ENCODE peak calls at places on chromosomes 12 and 14, in four cellular contexts. K is PC-3, Y is neural progenitor cell, Z is HCT116. T is an unnamed sample.

GRCh38 chr14:90139199-90139598 is 77.4 kb downstream of the KCNK13 start:
- DNase-seq in K (no peak), Y (no peak), Z (no peak), T (no peak)

GRCh38 chr14:30214456-30215090 is 286.9 kb upstream of the PRKD1 start:
- DNase-seq in K (peak), Y (peak), Z (peak), T (peak)

GRCh38 chr12:88309546-88309945 is 167.4 kb downstream of the TMTC3 start:
- DNase-seq in K (peak), Y (no peak), Z (no peak), T (no peak)

GRCh38 chr14:77228056-77228455 is 43.0 kb downstream of the NGB start:
- DNase-seq in K (no peak), Y (no peak), Z (no peak), T (no peak)

GRCh38 chr14:55850803-55851202 is 267.4 kb upstream of the PELI2 start:
- DNase-seq in K (peak), Y (no peak), Z (no peak), T (no peak)

GRCh38 chr12:28027328-28027727 is 54.8 kb upstream of the PTHLH start:
- DNase-seq in K (peak), Y (no peak), Z (no peak), T (no peak)

GRCh38 chr12:40010899-40011774 is 94.7 kb downstream of the SLC2A13 start:
- DNase-seq in K (peak), Y (peak), Z (peak), T (peak)

GRCh38 chr14:96149131-96149530 is 55.5 kb upstream of the BDKRB2 start:
- DNase-seq in K (no peak), Y (no peak), Z (no peak), T (no peak)

GRCh38 chr12:92471551-92471950 is 231.2 kb upstream of the PLEKHG7 start:
- DNase-seq in K (no peak), Y (no peak), Z (no peak), T (peak)

GRCh38 chr14:94380225-94381148 is 7.9 kb downstream of the SERPINA1 start:
- DNase-seq in K (no peak), Y (no peak), Z (no peak), T (no peak)

GRCh38 chr14:94379291-94380224 is 8.8 kb downstream of the SERPINA1 start:
- DNase-seq in K (no peak), Y (no peak), Z (no peak), T (no peak)

GRCh38 chr14:94382684-94383663 is 5.4 kb downstream of the SERPINA1 start:
- DNase-seq in K (no peak), Y (no peak), Z (no peak), T (no peak)

GRCh38 chr14:94382099-94382498 is 6.3 kb downstream of the SERPINA1 start:
- DNase-seq in K (no peak), Y (no peak), Z (no peak), T (no peak)

DNA sequence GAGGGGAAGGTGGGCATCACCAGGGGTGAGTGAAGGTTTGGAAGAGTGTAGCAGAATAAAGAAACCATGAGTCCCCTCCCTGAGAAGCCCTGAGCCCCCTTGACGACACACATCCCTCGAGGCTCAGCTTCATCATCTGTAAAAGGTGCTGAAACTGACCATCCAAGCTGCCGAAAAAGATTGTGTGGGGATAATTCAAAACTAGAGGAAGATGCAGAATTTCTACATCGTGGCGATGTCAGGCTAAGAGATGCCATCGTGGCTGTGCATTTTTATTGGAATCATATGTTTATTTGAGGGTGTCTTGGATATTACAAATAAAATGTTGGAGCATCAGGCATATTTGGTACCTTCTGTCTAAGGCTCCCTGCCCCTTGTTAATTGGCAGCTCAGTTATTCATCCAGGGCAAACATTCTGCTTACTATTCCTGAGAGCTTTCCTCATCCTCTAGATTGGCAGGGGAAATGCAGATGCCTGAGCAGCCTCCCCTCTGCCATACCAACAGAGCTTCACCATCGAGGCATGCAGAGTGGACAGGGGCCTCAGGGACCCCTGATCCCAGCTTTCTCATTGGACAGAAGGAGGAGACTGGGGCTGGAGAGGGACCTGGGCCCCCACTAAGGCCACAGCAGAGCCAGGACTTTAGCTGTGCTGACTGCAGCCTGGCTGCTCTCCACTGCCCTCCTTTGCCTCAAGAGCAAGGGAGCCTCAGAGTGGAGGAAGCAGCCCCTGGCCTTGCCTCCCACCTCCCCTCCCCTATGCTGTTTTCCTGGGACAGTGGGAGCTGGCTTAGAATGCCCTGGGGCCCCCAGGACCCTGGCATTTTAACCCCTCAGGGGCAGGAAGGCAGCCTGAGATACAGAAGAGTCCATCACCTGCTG is 7.0 kb downstream of the SERPINA1 start:
- DNase-seq in K (no peak), Y (no peak), Z (no peak), T (no peak)
- TF ChIP-seq EZH2phosphoT487 in K (no peak), Y (no peak), Z (no peak), T (no peak)

GRCh38 chr14:69660344-69661193 is 49.2 kb downstream of the SUSD6 start:
- DNase-seq in K (no peak), Y (no peak), Z (no peak), T (no peak)

GRCh38 chr14:69658664-69659261 is 47.4 kb downstream of the SUSD6 start:
- DNase-seq in K (peak), Y (no peak), Z (no peak), T (no peak)

GRCh38 chr14:69654109-69654508 is 42.7 kb downstream of the SUSD6 start:
- DNase-seq in K (peak), Y (no peak), Z (no peak), T (no peak)

GRCh38 chr14:69661194-69661537 is 49.8 kb downstream of the SUSD6 start:
- DNase-seq in K (no peak), Y (no peak), Z (no peak), T (no peak)

GRCh38 chr14:69657961-69658360 is 46.6 kb downstream of the SUSD6 start:
- DNase-seq in K (peak), Y (no peak), Z (no peak), T (no peak)
- TF ChIP-seq EZH2phosphoT487 in K (no peak), Y (no peak), Z (no peak), T (no peak)

GRCh38 chr12:78441737-78442453 is 422.7 kb upstream of the SYT1 start:
- DNase-seq in K (peak), Y (no peak), Z (no peak), T (no peak)
- TF ChIP-seq EZH2phosphoT487 in K (no peak), Y (no peak), Z (no peak), T (no peak)

GRCh38 chr12:19411234-19412221 is 27.8 kb upstream of the AEBP2 start:
- DNase-seq in K (no peak), Y (peak), Z (no peak), T (no peak)
- TF ChIP-seq EZH2phosphoT487 in K (no peak), Y (no peak), Z (no peak), T (no peak)

DNA sequence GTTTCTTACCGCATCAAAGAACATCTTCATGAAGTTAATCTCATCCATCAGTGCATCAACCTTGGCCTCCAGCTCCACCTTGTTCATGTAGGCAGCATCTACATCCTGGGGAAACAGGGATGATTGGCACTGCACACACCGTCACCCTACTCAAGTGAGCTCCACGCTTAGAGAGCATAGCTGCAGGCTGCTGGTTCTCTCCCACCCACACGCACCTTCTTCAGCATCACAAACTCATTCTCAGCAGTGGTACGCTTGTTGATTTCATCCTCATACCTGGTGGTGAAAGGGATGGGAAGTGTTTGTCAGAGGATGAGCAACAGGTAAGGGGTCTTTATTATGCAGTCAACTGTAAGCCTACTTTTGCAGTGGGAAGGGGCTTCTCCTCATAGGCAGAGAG is 2.3 kb downstream of the KRT5 start:
- DNase-seq in K (no peak), Y (no peak), Z (no peak), T (no peak)
- TF ChIP-seq EZH2phosphoT487 in K (no peak), Y (no peak), Z (no peak), T (no peak)

DNA sequence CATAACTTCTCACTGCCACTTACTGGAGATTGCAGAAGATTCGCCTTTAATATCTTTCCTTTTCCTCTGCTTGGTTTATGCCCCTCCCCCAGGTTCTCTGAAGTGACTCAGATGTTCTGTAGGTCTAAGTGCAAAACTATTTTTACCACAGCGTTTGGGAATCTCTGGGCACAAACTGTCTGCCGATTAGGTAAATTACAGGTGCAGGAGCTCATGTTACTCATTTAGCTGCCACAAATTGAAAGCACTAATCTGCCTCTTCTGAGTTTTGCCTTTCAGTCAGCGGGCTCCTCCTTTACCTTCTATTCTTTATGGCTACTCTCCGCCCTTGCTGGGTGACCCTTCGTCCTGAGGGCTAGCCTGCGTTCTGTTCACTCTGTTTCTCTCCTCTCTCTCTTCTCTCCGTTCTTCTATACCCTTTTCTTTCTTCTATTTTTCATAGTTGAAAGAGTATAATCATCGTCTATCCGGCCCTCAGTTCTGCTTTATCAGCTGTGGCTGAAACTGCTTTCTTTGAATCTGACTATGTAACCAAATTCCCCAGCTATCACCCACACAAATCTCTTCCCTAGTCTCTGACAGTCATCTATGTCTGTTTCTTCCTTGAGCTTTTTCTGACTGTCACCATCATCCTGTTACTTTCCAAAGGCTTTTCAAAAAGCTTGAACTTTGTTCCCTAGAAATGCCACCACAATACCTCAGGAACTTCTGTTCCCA is 4.4 kb upstream of the MYF6 start:
- DNase-seq in K (peak), Y (no peak), Z (no peak), T (peak)
- TF ChIP-seq EZH2phosphoT487 in K (no peak), Y (no peak), Z (no peak), T (no peak)

GRCh38 chr12:572532-572899 is 90.7 kb downstream of the NINJ2 start:
- DNase-seq in K (no peak), Y (no peak), Z (peak), T (no peak)
- TF ChIP-seq EZH2phosphoT487 in K (no peak), Y (no peak), Z (no peak), T (no peak)

GRCh38 chr12:108770269-108770829 is 39.0 kb upstream of the CORO1C start:
- DNase-seq in K (no peak), Y (no peak), Z (no peak), T (no peak)
- TF ChIP-seq EZH2phosphoT487 in K (no peak), Y (no peak), Z (no peak), T (no peak)